ENCODE peak calls at places on chromosomes 7 and 10, in nine cellular contexts. One of them, this sample, is unnamed.

GRCh38 chr10:53013201-53013808 is 240.7 kb upstream of the MBL2 start:
- DNase-seq in foreskin keratinocyte: no peak
- DNase-seq in A673: no peak
- DNase-seq in Calu3: no peak
- DNase-seq in CD8-positive, alpha-beta T cell: no peak
- DNase-seq in suprapubic skin: no peak
- DNase-seq in fibroblast of lung: no peak
- DNase-seq in CD4-positive, alpha-beta T cell: no peak
- DNase-seq in HCT116: no peak
- DNase-seq in this sample: no peak

GRCh38 chr7:27183682-27184341 is 1.2 kb downstream of the HOXA11 start:
- DNase-seq in foreskin keratinocyte: no peak
- DNase-seq in A673: peak
- DNase-seq in Calu3: no peak
- DNase-seq in CD8-positive, alpha-beta T cell: no peak
- DNase-seq in suprapubic skin: peak
- DNase-seq in fibroblast of lung: no peak
- DNase-seq in CD4-positive, alpha-beta T cell: no peak
- DNase-seq in HCT116: no peak
- DNase-seq in this sample: no peak

GRCh38 chr10:53090725-53091124 is 318.1 kb upstream of the MBL2 start:
- DNase-seq in foreskin keratinocyte: no peak
- DNase-seq in A673: no peak
- DNase-seq in Calu3: no peak
- DNase-seq in CD8-positive, alpha-beta T cell: no peak
- DNase-seq in suprapubic skin: no peak
- DNase-seq in fibroblast of lung: no peak
- DNase-seq in CD4-positive, alpha-beta T cell: no peak
- DNase-seq in HCT116: no peak
- DNase-seq in this sample: no peak

GRCh38 chr7:127766831-127767489 is 115.0 kb downstream of the SND1 start:
- DNase-seq in foreskin keratinocyte: no peak
- DNase-seq in A673: no peak
- DNase-seq in Calu3: no peak
- DNase-seq in CD8-positive, alpha-beta T cell: no peak
- DNase-seq in suprapubic skin: no peak
- DNase-seq in fibroblast of lung: no peak
- DNase-seq in CD4-positive, alpha-beta T cell: no peak
- DNase-seq in HCT116: no peak
- DNase-seq in this sample: no peak

GRCh38 chr10:69618746-69619145 is 11.3 kb upstream of the FAM241B start:
- DNase-seq in foreskin keratinocyte: no peak
- DNase-seq in A673: no peak
- DNase-seq in Calu3: no peak
- DNase-seq in CD8-positive, alpha-beta T cell: no peak
- DNase-seq in suprapubic skin: no peak
- DNase-seq in fibroblast of lung: no peak
- DNase-seq in CD4-positive, alpha-beta T cell: no peak
- DNase-seq in HCT116: no peak
- DNase-seq in this sample: no peak

GRCh38 chr10:74921744-74922143 is 95.3 kb downstream of the KAT6B start:
- DNase-seq in foreskin keratinocyte: no peak
- DNase-seq in A673: peak
- DNase-seq in Calu3: no peak
- DNase-seq in CD8-positive, alpha-beta T cell: no peak
- DNase-seq in suprapubic skin: no peak
- DNase-seq in fibroblast of lung: no peak
- DNase-seq in CD4-positive, alpha-beta T cell: no peak
- DNase-seq in HCT116: no peak
- DNase-seq in this sample: no peak

GRCh38 chr10:25015927-25016348 is at the start of gene ENKUR:
- DNase-seq in foreskin keratinocyte: peak
- DNase-seq in A673: peak
- DNase-seq in Calu3: peak
- DNase-seq in CD8-positive, alpha-beta T cell: peak
- DNase-seq in suprapubic skin: peak
- DNase-seq in fibroblast of lung: peak
- DNase-seq in CD4-positive, alpha-beta T cell: peak
- DNase-seq in HCT116: peak
- DNase-seq in this sample: peak

GRCh38 chr7:91266067-91266930 is 2.1 kb downstream of the FZD1 start:
- DNase-seq in foreskin keratinocyte: no peak
- DNase-seq in A673: peak
- DNase-seq in Calu3: no peak
- DNase-seq in CD8-positive, alpha-beta T cell: no peak
- DNase-seq in suprapubic skin: peak
- DNase-seq in fibroblast of lung: peak
- DNase-seq in CD4-positive, alpha-beta T cell: no peak
- DNase-seq in HCT116: no peak
- DNase-seq in this sample: peak

GRCh38 chr10:87092356-87092860 is 2.2 kb downstream of the GLUD1 start:
- DNase-seq in foreskin keratinocyte: no peak
- DNase-seq in A673: no peak
- DNase-seq in Calu3: peak
- DNase-seq in CD8-positive, alpha-beta T cell: no peak
- DNase-seq in suprapubic skin: no peak
- DNase-seq in fibroblast of lung: peak
- DNase-seq in CD4-positive, alpha-beta T cell: no peak
- DNase-seq in HCT116: no peak
- DNase-seq in this sample: peak

GRCh38 chr10:22454634-22455033 is 109.3 kb downstream of the SPAG6 start:
- DNase-seq in foreskin keratinocyte: no peak
- DNase-seq in A673: no peak
- DNase-seq in Calu3: no peak
- DNase-seq in CD8-positive, alpha-beta T cell: no peak
- DNase-seq in suprapubic skin: no peak
- DNase-seq in fibroblast of lung: no peak
- DNase-seq in CD4-positive, alpha-beta T cell: no peak
- DNase-seq in HCT116: no peak
- DNase-seq in this sample: no peak

GRCh38 chr7:157493776-157494175 is 157.0 kb downstream of the DNAJB6 start:
- DNase-seq in foreskin keratinocyte: no peak
- DNase-seq in A673: no peak
- DNase-seq in Calu3: no peak
- DNase-seq in CD8-positive, alpha-beta T cell: no peak
- DNase-seq in suprapubic skin: no peak
- DNase-seq in fibroblast of lung: no peak
- DNase-seq in CD4-positive, alpha-beta T cell: no peak
- DNase-seq in HCT116: no peak
- DNase-seq in this sample: no peak

GRCh38 chr7:48112431-48113165 is 23.5 kb downstream of the UPP1 start:
- DNase-seq in foreskin keratinocyte: no peak
- DNase-seq in A673: no peak
- DNase-seq in Calu3: no peak
- DNase-seq in CD8-positive, alpha-beta T cell: no peak
- DNase-seq in suprapubic skin: no peak
- DNase-seq in fibroblast of lung: peak
- DNase-seq in CD4-positive, alpha-beta T cell: no peak
- DNase-seq in HCT116: no peak
- DNase-seq in this sample: no peak

GRCh38 chr10:49606981-49607535 is 3.1 kb upstream of the SLC18A3 start:
- DNase-seq in foreskin keratinocyte: no peak
- DNase-seq in A673: peak
- DNase-seq in Calu3: peak
- DNase-seq in CD8-positive, alpha-beta T cell: peak
- DNase-seq in suprapubic skin: peak
- DNase-seq in fibroblast of lung: peak
- DNase-seq in CD4-positive, alpha-beta T cell: peak
- DNase-seq in HCT116: no peak
- DNase-seq in this sample: peak

GRCh38 chr7:33982425-33982786 is 77.1 kb downstream of the BMPER start:
- DNase-seq in foreskin keratinocyte: peak
- DNase-seq in A673: peak
- DNase-seq in Calu3: peak
- DNase-seq in CD8-positive, alpha-beta T cell: no peak
- DNase-seq in suprapubic skin: no peak
- DNase-seq in fibroblast of lung: peak
- DNase-seq in CD4-positive, alpha-beta T cell: no peak
- DNase-seq in HCT116: peak
- DNase-seq in this sample: peak

GRCh38 chr10:119428789-119429188 is 113.7 kb downstream of the RGS10 start:
- DNase-seq in foreskin keratinocyte: no peak
- DNase-seq in A673: no peak
- DNase-seq in Calu3: no peak
- DNase-seq in CD8-positive, alpha-beta T cell: no peak
- DNase-seq in suprapubic skin: no peak
- DNase-seq in fibroblast of lung: no peak
- DNase-seq in CD4-positive, alpha-beta T cell: no peak
- DNase-seq in HCT116: no peak
- DNase-seq in this sample: no peak

GRCh38 chr10:83983578-83984255 is 155.6 kb upstream of the GHITM start:
- DNase-seq in foreskin keratinocyte: peak
- DNase-seq in A673: peak
- DNase-seq in Calu3: no peak
- DNase-seq in CD8-positive, alpha-beta T cell: no peak
- DNase-seq in suprapubic skin: no peak
- DNase-seq in fibroblast of lung: no peak
- DNase-seq in CD4-positive, alpha-beta T cell: no peak
- DNase-seq in HCT116: peak
- DNase-seq in this sample: peak

GRCh38 chr10:17007381-17007780 is 122.2 kb downstream of the CUBN start:
- DNase-seq in foreskin keratinocyte: no peak
- DNase-seq in A673: peak
- DNase-seq in Calu3: no peak
- DNase-seq in CD8-positive, alpha-beta T cell: no peak
- DNase-seq in suprapubic skin: no peak
- DNase-seq in fibroblast of lung: peak
- DNase-seq in CD4-positive, alpha-beta T cell: no peak
- DNase-seq in HCT116: no peak
- DNase-seq in this sample: no peak
- TF ChIP-seq CTCF in foreskin keratinocyte: no peak
- TF ChIP-seq CTCF in A673: no peak
- TF ChIP-seq CTCF in Calu3: no peak
- TF ChIP-seq CTCF in CD8-positive, alpha-beta T cell: no peak
- TF ChIP-seq CTCF in suprapubic skin: no peak
- TF ChIP-seq CTCF in fibroblast of lung: no peak
- TF ChIP-seq CTCF in CD4-positive, alpha-beta T cell: no peak
- TF ChIP-seq CTCF in HCT116: no peak
- TF ChIP-seq CTCF in this sample: no peak

DNA sequence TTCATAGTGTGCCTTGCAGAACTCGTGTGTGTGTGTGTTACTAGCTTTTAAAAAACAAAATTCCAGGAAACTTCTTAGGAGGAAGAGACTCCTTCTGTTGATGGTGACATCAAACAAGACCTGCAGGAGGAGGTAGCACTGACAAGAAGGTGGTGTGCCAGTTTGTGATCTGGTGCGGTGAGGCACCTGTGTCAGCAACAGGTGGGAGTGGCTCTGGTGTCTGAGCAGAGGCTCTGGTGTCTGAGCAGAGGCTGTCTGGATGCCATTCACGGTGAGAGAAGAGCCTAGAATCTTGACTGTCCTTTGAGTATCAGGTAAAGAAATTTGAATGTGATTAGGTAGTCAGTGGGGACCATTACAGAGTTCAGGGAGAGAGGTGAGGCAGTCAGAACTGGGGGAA is 122.8 kb downstream of the INPP5A start:
- DNase-seq in foreskin keratinocyte: no peak
- DNase-seq in A673: no peak
- DNase-seq in Calu3: no peak
- DNase-seq in CD8-positive, alpha-beta T cell: no peak
- DNase-seq in suprapubic skin: no peak
- DNase-seq in fibroblast of lung: no peak
- DNase-seq in CD4-positive, alpha-beta T cell: no peak
- DNase-seq in HCT116: no peak
- DNase-seq in this sample: no peak
- TF ChIP-seq CTCF in foreskin keratinocyte: no peak
- TF ChIP-seq CTCF in A673: no peak
- TF ChIP-seq CTCF in Calu3: no peak
- TF ChIP-seq CTCF in CD8-positive, alpha-beta T cell: no peak
- TF ChIP-seq CTCF in suprapubic skin: no peak
- TF ChIP-seq CTCF in fibroblast of lung: no peak
- TF ChIP-seq CTCF in CD4-positive, alpha-beta T cell: no peak
- TF ChIP-seq CTCF in HCT116: no peak
- TF ChIP-seq CTCF in this sample: no peak

DNA sequence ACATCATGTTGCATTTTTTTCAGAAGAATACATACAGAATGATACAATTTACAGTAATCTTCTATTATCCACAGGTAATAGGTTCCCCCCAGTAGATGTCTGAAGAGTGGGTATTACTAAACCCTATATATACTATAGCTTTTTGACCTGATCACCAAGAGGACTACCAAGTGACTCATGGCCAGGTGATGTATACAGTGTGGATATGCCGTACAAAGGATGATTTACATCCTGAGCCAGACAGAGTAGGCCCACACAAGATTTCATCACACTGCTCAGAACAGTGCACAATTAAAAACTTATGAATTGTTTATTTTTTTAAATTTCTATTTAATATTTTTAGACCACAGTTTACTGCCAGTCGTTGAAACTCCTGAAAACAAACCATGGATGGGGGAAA is 70.6 kb downstream of the STEAP1B start:
- DNase-seq in foreskin keratinocyte: peak
- DNase-seq in A673: no peak
- DNase-seq in Calu3: no peak
- DNase-seq in CD8-positive, alpha-beta T cell: no peak
- DNase-seq in suprapubic skin: no peak
- DNase-seq in fibroblast of lung: peak
- DNase-seq in CD4-positive, alpha-beta T cell: no peak
- DNase-seq in HCT116: no peak
- DNase-seq in this sample: peak
- TF ChIP-seq CTCF in foreskin keratinocyte: no peak
- TF ChIP-seq CTCF in A673: no peak
- TF ChIP-seq CTCF in Calu3: no peak
- TF ChIP-seq CTCF in CD8-positive, alpha-beta T cell: no peak
- TF ChIP-seq CTCF in suprapubic skin: no peak
- TF ChIP-seq CTCF in fibroblast of lung: no peak
- TF ChIP-seq CTCF in CD4-positive, alpha-beta T cell: no peak
- TF ChIP-seq CTCF in HCT116: no peak
- TF ChIP-seq CTCF in this sample: no peak

GRCh38 chr7:46685051-46685450 is 764.0 kb upstream of the IGFBP3 start:
- DNase-seq in foreskin keratinocyte: no peak
- DNase-seq in A673: peak
- DNase-seq in Calu3: peak
- DNase-seq in CD8-positive, alpha-beta T cell: no peak
- DNase-seq in suprapubic skin: no peak
- DNase-seq in fibroblast of lung: no peak
- DNase-seq in CD4-positive, alpha-beta T cell: no peak
- DNase-seq in HCT116: no peak
- DNase-seq in this sample: peak

GRCh38 chr7:46679671-46680070 is 758.6 kb upstream of the IGFBP3 start:
- DNase-seq in foreskin keratinocyte: no peak
- DNase-seq in A673: no peak
- DNase-seq in Calu3: no peak
- DNase-seq in CD8-positive, alpha-beta T cell: no peak
- DNase-seq in suprapubic skin: no peak
- DNase-seq in fibroblast of lung: no peak
- DNase-seq in CD4-positive, alpha-beta T cell: no peak
- DNase-seq in HCT116: no peak
- DNase-seq in this sample: no peak

GRCh38 chr7:46682841-46683624 is 762.0 kb upstream of the IGFBP3 start:
- DNase-seq in foreskin keratinocyte: no peak
- DNase-seq in A673: no peak
- DNase-seq in Calu3: no peak
- DNase-seq in CD8-positive, alpha-beta T cell: no peak
- DNase-seq in suprapubic skin: no peak
- DNase-seq in fibroblast of lung: peak
- DNase-seq in CD4-positive, alpha-beta T cell: no peak
- DNase-seq in HCT116: no peak
- DNase-seq in this sample: peak

GRCh38 chr7:46680147-46680546 is 759.1 kb upstream of the IGFBP3 start:
- DNase-seq in foreskin keratinocyte: no peak
- DNase-seq in A673: no peak
- DNase-seq in Calu3: peak
- DNase-seq in CD8-positive, alpha-beta T cell: no peak
- DNase-seq in suprapubic skin: no peak
- DNase-seq in fibroblast of lung: no peak
- DNase-seq in CD4-positive, alpha-beta T cell: no peak
- DNase-seq in HCT116: no peak
- DNase-seq in this sample: no peak

GRCh38 chr7:46681865-46682503 is 760.9 kb upstream of the IGFBP3 start:
- DNase-seq in foreskin keratinocyte: no peak
- DNase-seq in A673: no peak
- DNase-seq in Calu3: peak
- DNase-seq in CD8-positive, alpha-beta T cell: no peak
- DNase-seq in suprapubic skin: peak
- DNase-seq in fibroblast of lung: no peak
- DNase-seq in CD4-positive, alpha-beta T cell: no peak
- DNase-seq in HCT116: no peak
- DNase-seq in this sample: no peak
- TF ChIP-seq CTCF in foreskin keratinocyte: no peak
- TF ChIP-seq CTCF in A673: no peak
- TF ChIP-seq CTCF in Calu3: no peak
- TF ChIP-seq CTCF in CD8-positive, alpha-beta T cell: no peak
- TF ChIP-seq CTCF in suprapubic skin: no peak
- TF ChIP-seq CTCF in fibroblast of lung: no peak
- TF ChIP-seq CTCF in CD4-positive, alpha-beta T cell: no peak
- TF ChIP-seq CTCF in HCT116: no peak
- TF ChIP-seq CTCF in this sample: no peak

This sample was measured in cardiac fibroblast.